ENCODE peak calls at places on chromosomes 2 and 18, in seven cellular contexts. I is fibroblast of pulmonary artery, G is AG09319, V is epithelial cell of esophagus, T is brain microvascular endothelial cell, O is psoas muscle, X is sigmoid colon. Y is an unnamed sample.

GRCh38 chr2:224882291-224883171 is 159.7 kb downstream of the DOCK10 start:
- DNase-seq in I (peak; percentile 80), G (peak; percentile 52), V (peak; percentile 83), T (peak; percentile 72), O (no peak), X (no peak), Y (peak; percentile 7)

GRCh38 chr2:190840572-190841172 is 39.9 kb upstream of the GLS start:
- DNase-seq in I (no peak), G (no peak), V (no peak), T (no peak), O (no peak), X (no peak), Y (no peak)

GRCh38 chr2:176087330-176088047 is 3.7 kb upstream of the EVX2 start:
- DNase-seq in I (no peak), G (no peak), V (no peak), T (no peak), O (no peak), X (no peak), Y (no peak)

GRCh38 chr2:158031371-158031770 is 70.3 kb upstream of the UPP2 start:
- DNase-seq in I (no peak), G (no peak), V (no peak), T (no peak), O (no peak), X (no peak), Y (no peak)

GRCh38 chr2:65177754-65178442 is 48.0 kb upstream of the RAB1A start:
- DNase-seq in I (no peak), G (no peak), V (no peak), T (no peak), O (no peak), X (no peak), Y (no peak)

GRCh38 chr2:97992836-97993825 is 2.6 kb downstream of the TMEM131 start:
- DNase-seq in I (no peak), G (no peak), V (peak; percentile 81), T (no peak), O (no peak), X (no peak), Y (no peak)

GRCh38 chr18:35444636-35445035 is 53.1 kb downstream of the INO80C start:
- DNase-seq in I (no peak), G (no peak), V (no peak), T (no peak), O (no peak), X (no peak), Y (no peak)

GRCh38 chr2:232024457-232024856 is 62.9 kb downstream of the DIS3L2 start:
- DNase-seq in I (no peak), G (no peak), V (no peak), T (no peak), O (no peak), X (no peak), Y (no peak)

GRCh38 chr2:165725421-165725820 is 68.6 kb downstream of the GALNT3 start:
- DNase-seq in I (peak; percentile 60), G (no peak), V (peak; percentile 84), T (peak; percentile 47), O (no peak), X (no peak), Y (no peak)

GRCh38 chr2:26456701-26457224 is 21.2 kb downstream of the OTOF start:
- DNase-seq in I (no peak), G (no peak), V (peak; percentile 17), T (no peak), O (no peak), X (peak; percentile 41), Y (no peak)

GRCh38 chr2:219247678-219248642 is 2.7 kb downstream of the STK16 start:
- DNase-seq in I (no peak), G (no peak), V (peak; percentile 24), T (no peak), O (no peak), X (no peak), Y (no peak)

GRCh38 chr2:189175869-189176431 is 3.6 kb downstream of the COL5A2 start:
- DNase-seq in I (peak; percentile 29), G (no peak), V (no peak), T (no peak), O (no peak), X (no peak), Y (no peak)

GRCh38 chr18:35084494-35085449 is 43.6 kb downstream of the MAPRE2 start:
- DNase-seq in I (no peak), G (no peak), V (no peak), T (no peak), O (no peak), X (no peak), Y (no peak)

GRCh38 chr2:123695449-123695848 is 329.6 kb upstream of the CNTNAP5 start:
- DNase-seq in I (no peak), G (no peak), V (peak; percentile 25), T (no peak), O (no peak), X (no peak), Y (peak; percentile 23)

GRCh38 chr18:74139888-74140287 is 7.7 kb downstream of the FBXO15 start:
- DNase-seq in I (peak; percentile 44), G (no peak), V (peak; percentile 77), T (peak; percentile 83), O (no peak), X (no peak), Y (no peak)

GRCh38 chr2:167862787-167863186 is 384.6 kb downstream of the STK39 start:
- DNase-seq in I (no peak), G (no peak), V (peak; percentile 60), T (peak; percentile 26), O (no peak), X (no peak), Y (no peak)

GRCh38 chr2:61272421-61273070 is 110.6 kb downstream of the C2orf74 start:
- DNase-seq in I (peak; percentile 33), G (no peak), V (no peak), T (no peak), O (no peak), X (no peak), Y (no peak)

GRCh38 chr2:149388120-149388816 is 57.9 kb downstream of the LYPD6 start:
- DNase-seq in I (no peak), G (no peak), V (no peak), T (no peak), O (no peak), X (no peak), Y (no peak)

GRCh38 chr2:234257859-234258561 is 207.5 kb downstream of the SPP2 start:
- DNase-seq in I (peak; percentile 96), G (peak; percentile 77), V (peak; percentile 98), T (peak; percentile 99), O (no peak), X (no peak), Y (no peak)

GRCh38 chr18:51193621-51194287 is 3.7 kb downstream of the MEX3C start:
- DNase-seq in I (peak; percentile 31), G (peak; percentile 61), V (peak; percentile 31), T (no peak), O (no peak), X (no peak), Y (no peak)

GRCh38 chr18:51190000-51190399 is 7.5 kb downstream of the MEX3C start:
- DNase-seq in I (no peak), G (no peak), V (no peak), T (no peak), O (no peak), X (no peak), Y (no peak)

GRCh38 chr18:51191139-51191717 is 6.3 kb downstream of the MEX3C start:
- DNase-seq in I (no peak), G (no peak), V (no peak), T (no peak), O (no peak), X (no peak), Y (no peak)

GRCh38 chr18:51194604-51195003 is 2.9 kb downstream of the MEX3C start:
- DNase-seq in I (no peak), G (no peak), V (no peak), T (no peak), O (no peak), X (no peak), Y (no peak)

DNA sequence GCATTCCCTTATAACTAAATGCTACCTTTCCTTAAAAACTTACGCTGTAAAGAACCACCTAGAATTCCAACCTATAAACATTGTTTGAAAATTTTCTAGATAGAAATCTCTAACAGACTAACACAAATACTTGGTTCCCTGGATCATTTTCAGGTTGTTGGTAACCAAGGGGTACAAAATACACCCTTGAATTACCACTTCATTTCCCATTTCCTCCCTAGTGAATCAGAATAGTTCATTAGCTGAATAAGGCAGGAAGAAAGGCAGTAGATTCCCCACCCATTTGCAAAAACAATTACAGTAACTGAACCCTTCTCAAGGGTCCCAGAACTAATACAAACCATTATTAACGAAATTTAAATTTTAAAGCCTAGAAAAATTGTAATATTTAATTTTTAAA is 5.5 kb downstream of the MEX3C start:
- DNase-seq in I (no peak), G (no peak), V (no peak), T (no peak), O (no peak), X (no peak), Y (no peak)
- TF ChIP-seq CTCF in I (no peak), G (no peak), V (no peak), T (no peak), O (no peak), X (no peak), Y (no peak)

DNA sequence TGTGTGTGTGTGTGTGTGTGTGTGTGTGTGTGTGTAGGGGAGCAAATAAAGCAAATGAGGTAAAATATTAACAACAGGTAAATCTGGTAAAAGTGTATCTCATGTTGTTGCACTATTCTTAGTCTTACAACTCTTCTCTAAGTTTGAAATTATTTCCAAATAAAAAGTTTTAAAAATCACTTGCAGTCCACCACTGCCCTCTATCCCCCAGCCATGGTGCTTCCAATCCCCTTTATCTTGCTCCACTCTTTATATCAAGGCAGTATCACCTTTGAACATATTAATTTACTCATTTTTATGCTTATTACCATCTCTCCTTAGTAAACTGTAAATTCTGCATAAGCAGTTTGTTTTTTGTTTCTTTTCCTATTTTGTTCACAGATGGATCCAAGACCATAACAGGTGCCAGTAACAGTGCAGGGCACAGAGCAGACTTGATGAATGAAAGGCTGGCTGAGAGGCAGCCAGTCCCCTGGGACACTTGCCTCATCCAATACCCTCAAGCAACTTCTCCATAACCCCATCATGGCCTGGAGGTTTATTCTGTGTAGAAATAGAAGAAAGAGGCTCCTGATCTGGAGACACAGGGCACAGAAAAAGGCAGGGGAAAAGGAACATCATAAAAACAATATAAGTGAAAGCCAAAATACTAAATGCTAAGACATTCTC is 67.6 kb downstream of the LDAH start:
- DNase-seq in I (peak; percentile 6), G (no peak), V (no peak), T (no peak), O (no peak), X (no peak), Y (no peak)
- TF ChIP-seq CTCF in I (peak; percentile 25), G (no peak), V (no peak), T (peak; percentile 31), O (no peak), X (no peak), Y (no peak)

GRCh38 chr2:217085543-217085942 is 225.7 kb upstream of the TNP1 start:
- DNase-seq in I (no peak), G (no peak), V (peak; percentile 17), T (no peak), O (no peak), X (no peak), Y (no peak)
- TF ChIP-seq CTCF in I (no peak), G (no peak), V (no peak), T (peak; percentile 49), O (no peak), X (no peak), Y (no peak)

DNA sequence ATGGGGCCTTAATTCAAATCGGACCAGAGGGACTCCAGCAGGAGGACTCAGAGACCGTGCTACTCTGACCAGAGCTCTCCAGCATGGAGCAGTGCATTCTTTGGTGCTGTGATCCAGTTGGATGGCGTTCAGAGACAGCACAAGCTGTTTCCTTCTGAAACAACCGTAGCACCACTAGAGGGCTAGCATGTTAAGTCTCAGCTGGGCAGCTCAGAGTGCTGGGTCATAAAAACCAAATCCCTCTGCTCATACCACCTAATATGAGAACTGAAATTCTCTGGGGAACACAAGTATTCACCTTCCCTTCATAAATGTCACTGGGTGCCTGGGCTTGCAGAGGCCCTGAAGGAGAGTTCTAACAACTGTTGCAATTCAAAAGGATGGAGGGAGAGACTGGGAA is 97.7 kb upstream of the TFCP2L1 start:
- DNase-seq in I (no peak), G (no peak), V (no peak), T (no peak), O (no peak), X (no peak), Y (no peak)
- TF ChIP-seq CTCF in I (peak; percentile 15), G (no peak), V (peak; percentile 11), T (peak; percentile 51), O (no peak), X (no peak), Y (peak; percentile 31)

Y was measured in LNCaP clone FGC.